ENCODE peak calls at places on chromosomes 11 and 22, in five cellular contexts. S, C, I, U and J are unnamed samples.

GRCh38 chr11:44887598-44887997 is 63.1 kb downstream of the TP53I11 start:
- DNase-seq in S (no peak), C (no peak), I (no peak), U (no peak), J (no peak)

GRCh38 chr11:29280452-29280851 is 736.4 kb downstream of the KCNA4 start:
- DNase-seq in S (no peak), C (no peak), I (no peak), U (no peak), J (no peak)

GRCh38 chr11:69526453-69526810 is 45.0 kb downstream of the LINC01488 start:
- DNase-seq in S (no peak), C (no peak), I (no peak), U (no peak), J (no peak)

GRCh38 chr11:8362899-8363298 is 99.2 kb upstream of the LMO1 start:
- DNase-seq in S (no peak), C (no peak), I (no peak), U (no peak), J (no peak)

GRCh38 chr22:18954333-18954732 is 18.2 kb upstream of the PRODH start:
- DNase-seq in S (peak; percentile 57), C (peak; percentile 23), I (peak; percentile 51), U (peak; percentile 83), J (peak; percentile 74)

GRCh38 chr11:24779791-24780190 is 282.9 kb downstream of the LUZP2 start:
- DNase-seq in S (no peak), C (no peak), I (no peak), U (no peak), J (no peak)

GRCh38 chr11:94132152-94132558 is 3.5 kb downstream of the PANX1 start:
- DNase-seq in S (peak; percentile 51), C (no peak), I (no peak), U (no peak), J (no peak)

GRCh38 chr11:107705027-107705426 is 6.8 kb downstream of the SLN start:
- DNase-seq in S (peak; percentile 68), C (no peak), I (no peak), U (no peak), J (no peak)